ENCODE peak calls at places on chromosomes 4 and X, in ten cellular contexts. R, U, F, Y, S, A, L, G, V and Z are unnamed samples.

GRCh38 chr4:160034501-160034900 is 931.6 kb downstream of the RAPGEF2 start:
- DNase-seq in R (no peak), V (no peak), S (no peak), F (no peak), U (no peak), Y (no peak), A (no peak), L (no peak), G (no peak), Z (no peak)

GRCh38 chrX:130100180-130100579 is 10.1 kb downstream of the ELF4 start:
- DNase-seq in A (no peak), F (no peak), U (peak), Y (peak), V (no peak), L (peak), R (no peak), G (no peak), S (no peak), Z (peak)

GRCh38 chrX:14641681-14642655 is 112.6 kb downstream of the GLRA2 start:
- DNase-seq in U (no peak), V (no peak), R (no peak), A (no peak), S (no peak), Y (no peak), G (no peak), L (no peak), F (no peak), Z (no peak)

GRCh38 chr4:75633846-75634245 is 3.5 kb upstream of the CDKL2 start:
- DNase-seq in F (no peak), V (no peak), A (peak), S (no peak), Y (no peak), G (no peak), U (no peak), R (no peak), L (peak), Z (no peak)

GRCh38 chr4:84324850-84325249 is 174.2 kb downstream of the NKX6-1 start:
- DNase-seq in F (no peak), V (no peak), Y (no peak), A (peak), R (no peak), U (no peak), G (no peak), S (no peak), L (no peak), Z (no peak)

GRCh38 chr4:156694413-156694812 is 277.2 kb downstream of the PDGFC start:
- DNase-seq in R (no peak), Y (no peak), A (no peak), F (no peak), V (no peak), G (no peak), U (no peak), S (no peak), L (no peak), Z (no peak)

GRCh38 chr4:165378763-165379631 is at the start of gene CPE:
- DNase-seq in F (peak), V (peak), L (no peak), A (peak), Y (peak), R (peak), G (peak), S (peak), U (peak), Z (peak)

GRCh38 chr4:179415842-179416223 is 1973.6 kb upstream of the AGA start:
- DNase-seq in G (no peak), L (no peak), R (no peak), Y (no peak), U (no peak), S (no peak), F (no peak), A (peak), V (no peak), Z (no peak)

GRCh38 chr4:54498661-54499111 is 159.1 kb upstream of the KIT start:
- DNase-seq in L (peak), V (no peak), U (no peak), S (no peak), A (peak), F (no peak), R (no peak), Y (peak), G (no peak), Z (peak)

GRCh38 chr4:110130578-110131358 is 67.6 kb downstream of the ELOVL6 start:
- DNase-seq in U (no peak), Y (no peak), G (no peak), F (no peak), R (no peak), A (no peak), V (no peak), L (no peak), S (no peak), Z (no peak)

GRCh38 chr4:128163177-128164117 is 102.3 kb downstream of the LARP1B start:
- DNase-seq in U (no peak), R (no peak), G (no peak), F (no peak), A (peak), L (peak), Y (peak), S (no peak), V (no peak), Z (peak)

GRCh38 chr4:3268395-3269104 is 19.6 kb downstream of the MSANTD1 start:
- DNase-seq in U (no peak), Y (no peak), R (no peak), L (no peak), V (no peak), S (peak), F (no peak), A (no peak), G (no peak), Z (no peak)

GRCh38 chr4:681736-682451 is 7.1 kb downstream of the SLC49A3 start:
- DNase-seq in R (peak), L (no peak), V (no peak), A (no peak), S (no peak), F (peak), G (no peak), Y (no peak), U (no peak), Z (no peak)

GRCh38 chr4:145352438-145353145 is 129.1 kb upstream of the SMAD1 start:
- DNase-seq in A (no peak), G (no peak), U (no peak), Y (no peak), S (no peak), V (no peak), R (no peak), L (no peak), F (no peak), Z (no peak)

GRCh38 chrX:18377802-18378201 is 23.3 kb upstream of the SCML2 start:
- DNase-seq in R (no peak), Y (peak), L (peak), V (no peak), F (peak), S (no peak), G (no peak), A (peak), U (no peak), Z (peak)

GRCh38 chrX:119398974-119399771 is at the start of gene SLC25A43:
- DNase-seq in U (peak), A (peak), G (peak), S (peak), Y (peak), F (peak), L (no peak), R (peak), V (no peak), Z (peak)

GRCh38 chrX:153595859-153596857 is 2.8 kb downstream of the CCNQ start:
- DNase-seq in Y (no peak), G (no peak), R (peak), F (no peak), A (no peak), L (no peak), S (no peak), U (no peak), V (no peak), Z (no peak)

GRCh38 chrX:134551365-134552095 is 91.6 kb downstream of the HPRT1 start:
- DNase-seq in G (no peak), R (no peak), V (no peak), L (peak), A (peak), U (no peak), S (no peak), F (no peak), Y (peak), Z (peak)

GRCh38 chr4:67721770-67722597 is 21.0 kb upstream of the UBA6 start:
- DNase-seq in Y (no peak), L (peak), U (no peak), G (no peak), S (no peak), V (no peak), R (no peak), F (peak), A (peak), Z (no peak)

GRCh38 chr4:28973591-28974350 is 1746.4 kb upstream of the PCDH7 start:
- DNase-seq in G (no peak), V (no peak), S (no peak), L (peak), U (no peak), A (peak), R (no peak), F (no peak), Y (peak), Z (no peak)

GRCh38 chrX:39011454-39012204 is 210.4 kb downstream of the MID1IP1 start:
- DNase-seq in R (no peak), F (no peak), S (no peak), V (no peak), G (no peak), L (no peak), Y (no peak), A (peak), U (peak), Z (peak)

GRCh38 chrX:43716696-43717095 is 60.6 kb downstream of the MAOA start:
- DNase-seq in S (no peak), R (no peak), L (no peak), V (no peak), F (no peak), Y (no peak), U (no peak), A (peak), G (no peak), Z (no peak)

GRCh38 chrX:110248582-110248981 is 69.3 kb downstream of the AMMECR1 start:
- DNase-seq in F (no peak), L (no peak), U (no peak), S (no peak), A (no peak), V (no peak), Y (no peak), G (no peak), R (no peak), Z (no peak)

GRCh38 chrX:71103110-71103983 is 3.2 kb downstream of the CXorf65 start:
- DNase-seq in V (no peak), U (no peak), L (no peak), G (no peak), R (no peak), S (no peak), Y (no peak), F (peak), A (no peak), Z (no peak)

GRCh38 chrX:154013614-154014360 is 5.9 kb downstream of the IRAK1 start:
- DNase-seq in G (no peak), S (peak), L (no peak), R (peak), Y (peak), F (peak), V (peak), A (peak), U (no peak), Z (peak)

GRCh38 chrX:2360731-2361130 is 140.0 kb downstream of the DHRSX start:
- DNase-seq in G (no peak), A (no peak), Y (no peak), L (no peak), S (no peak), U (no peak), F (no peak), V (no peak), R (no peak), Z (no peak)

GRCh38 chrX:147958316-147958715 is 22.8 kb upstream of the FMR1NB start:
- DNase-seq in L (peak), S (no peak), A (peak), G (no peak), U (no peak), R (no peak), V (no peak), Y (peak), F (no peak), Z (peak)